ENCODE peak calls at places on chromosomes 7 and 10, in five cellular contexts. C, I, U, O and R are unnamed samples. For H3K4me1, the result is how much of the 10 kb centered on the place peaks cover.

GRCh38 chr10:110723224-110723891 is 79.2 kb downstream of the RBM20 start:
- DNase-seq in O (no peak), I (peak), C (no peak), U (no peak), R (no peak)

GRCh38 chr10:26810435-26811026 is 50.2 kb downstream of the ABI1 start:
- DNase-seq in U (no peak), O (no peak), C (no peak), I (no peak), R (no peak)

GRCh38 chr7:130750774-130751173 is 16.8 kb upstream of the KLF14 start:
- DNase-seq in U (no peak), O (no peak), C (no peak), I (no peak), R (no peak)

GRCh38 chr7:44073664-44074348 is 8.4 kb upstream of the PGAM2 start:
- DNase-seq in U (peak), C (peak), O (no peak), I (no peak), R (peak)

GRCh38 chr7:130278892-130279690 is 12.4 kb downstream of the CPA2 start:
- DNase-seq in U (no peak), O (no peak), C (no peak), I (no peak), R (no peak)

GRCh38 chr7:83947260-83947659 is 247.3 kb downstream of the SEMA3A start:
- DNase-seq in O (peak), I (no peak), C (peak), U (no peak), R (no peak)

GRCh38 chr7:77200542-77200941 is 923 bp upstream of the FGL2 start:
- DNase-seq in O (no peak), I (no peak), C (no peak), U (no peak), R (no peak)

GRCh38 chr10:89278034-89278535 is 23.8 kb upstream of the IFIT2 start:
- DNase-seq in C (no peak), U (peak), O (peak), I (no peak), R (peak)

GRCh38 chr10:47388879-47389278 is 4.8 kb upstream of the ZNF488 start:
- DNase-seq in C (no peak), U (no peak), I (no peak), O (no peak), R (no peak)

GRCh38 chr10:43265799-43266721 is 805 bp downstream of the RASGEF1A start:
- DNase-seq in C (peak), U (no peak), O (no peak), I (no peak), R (no peak)

DNA sequence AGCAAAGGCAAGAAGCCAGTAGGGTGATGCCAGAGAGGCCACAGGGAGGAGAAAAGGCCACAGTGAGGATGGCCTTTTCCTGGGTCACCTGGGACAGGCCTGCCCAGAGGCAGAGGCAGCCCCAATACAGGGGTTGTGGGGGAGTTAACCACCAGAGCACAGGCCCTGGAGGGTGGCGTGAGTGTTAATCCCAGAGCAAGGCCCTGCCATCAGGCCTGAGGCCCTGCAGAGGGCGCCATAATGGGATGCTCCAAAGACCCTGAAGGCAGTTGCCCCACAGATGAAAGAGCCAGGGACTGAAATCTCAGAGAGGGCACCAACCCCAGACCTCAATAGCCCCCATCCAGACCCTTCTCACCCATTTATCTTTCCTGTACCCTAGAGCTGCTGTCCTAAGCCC is 23.9 kb downstream of the SLC13A4 start:
- DNase-seq in I (no peak), C (peak), O (no peak), U (no peak), R (no peak)
- TF ChIP-seq CTCF in I (peak), C (peak), O (no peak), U (no peak), R (no peak)

DNA sequence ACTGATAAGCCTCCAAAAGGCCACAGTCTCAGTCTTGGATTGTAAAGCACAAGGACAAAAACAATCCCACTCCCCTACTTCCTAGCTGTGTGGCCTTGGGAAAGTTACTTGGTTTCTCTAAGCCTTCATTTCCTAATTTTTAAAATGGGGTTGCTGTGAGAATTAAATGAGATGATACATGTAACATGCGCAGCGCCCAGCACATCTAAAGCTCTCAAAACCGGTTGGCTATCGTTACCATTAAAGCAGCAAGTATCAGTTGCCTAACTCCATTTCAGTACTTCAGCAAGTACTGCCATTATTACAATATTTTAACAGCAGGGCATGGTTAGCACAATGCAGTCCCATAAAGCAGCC is 1.9 kb downstream of the NRCAM start:
- DNase-seq in C (no peak), O (no peak), I (no peak), U (no peak), R (no peak)
- H3K4me3 ChIP-seq in C (peak), O (no peak), I (no peak), U (no peak), R (peak)

DNA sequence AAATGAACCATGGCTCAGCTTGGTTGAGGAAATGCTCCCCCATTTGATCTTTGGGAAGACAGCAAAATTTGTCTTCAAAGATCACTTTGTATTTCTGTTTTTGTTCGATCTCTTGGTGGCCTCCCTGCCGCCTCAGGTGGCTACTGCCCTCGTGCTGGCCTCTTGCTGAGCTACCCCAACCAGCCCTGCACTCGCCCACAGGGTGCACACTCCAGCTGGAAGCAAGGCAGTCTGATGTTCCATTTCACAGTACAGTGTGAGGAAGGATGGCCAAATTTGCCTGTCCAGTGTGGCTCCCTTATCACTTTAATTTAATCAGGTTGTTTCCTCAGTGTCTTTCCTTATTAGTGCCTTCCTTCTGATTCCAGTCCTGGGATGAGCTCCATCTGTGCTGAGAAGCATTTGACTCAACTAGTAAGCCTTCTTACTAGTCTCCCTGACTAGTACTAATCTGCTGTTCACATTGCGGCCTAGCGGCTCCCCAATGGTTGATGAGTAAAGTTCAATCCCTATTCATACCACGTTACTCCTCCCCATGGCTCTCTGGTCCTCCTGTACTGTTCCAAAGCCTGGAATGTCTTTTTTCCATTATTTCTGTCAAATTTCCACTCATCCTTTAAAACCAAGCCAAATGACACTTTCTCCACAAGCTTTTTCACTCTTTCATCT is 8.2 kb downstream of the MYOF start:
- DNase-seq in I (no peak), C (no peak), O (no peak), U (no peak), R (no peak)
- H3K4me1 ChIP-seq in I (under half), C (under half), O (half or more), U (under half), R (under half)

GRCh38 chr7:108376206-108376605 is 80.0 kb downstream of the NRCAM start:
- DNase-seq in O (no peak), C (peak), U (no peak), I (no peak), R (no peak)
- TF ChIP-seq CTCF in O (no peak), C (no peak), U (no peak), I (no peak), R (no peak)